ENCODE peak calls at places on chromosomes 5 and 9, in seven cellular contexts. D is A549, O is H1, M is HepG2, C is GM12878, Y is SK-N-SH, I is K562. S is an unnamed sample.

GRCh38 chr5:142439208-142439607 is 114.4 kb upstream of the SPRY4 start:
- DNase-seq in C (no peak), O (no peak), M (no peak), I (no peak), D (no peak), Y (no peak), S (no peak)

GRCh38 chr9:135330307-135330631 is 149.3 kb upstream of the PPP1R26 start:
- DNase-seq in D (no peak), O (no peak), Y (peak; percentile 45), M (no peak), I (no peak), C (no peak), S (no peak)

GRCh38 chr9:76725885-76726284 is 38.4 kb upstream of the PCA3 start:
- DNase-seq in C (no peak), O (no peak), I (no peak), Y (no peak), D (no peak), M (no peak), S (no peak)

GRCh38 chr9:36818965-36819870 is 214.8 kb downstream of the PAX5 start:
- DNase-seq in I (no peak), O (no peak), M (no peak), D (no peak), C (no peak), Y (peak; percentile 58), S (no peak)

GRCh38 chr9:5817776-5818336 is 15.1 kb downstream of the ERMP1 start:
- DNase-seq in C (no peak), Y (no peak), D (no peak), M (peak; percentile 38), I (no peak), O (no peak), S (peak; percentile 73)

GRCh38 chr5:55363861-55364260 is 56.1 kb downstream of the MTREX start:
- DNase-seq in C (no peak), Y (no peak), I (no peak), M (no peak), D (no peak), O (no peak), S (peak; percentile 28)

GRCh38 chr5:150397749-150398431 is 14.8 kb downstream of the CD74 start:
- DNase-seq in C (no peak), I (no peak), Y (no peak), D (no peak), M (no peak), O (no peak), S (no peak)

GRCh38 chr9:135561391-135562234 is at the start of gene PAEP:
- DNase-seq in O (no peak), I (peak; percentile 30), Y (no peak), C (no peak), D (no peak), M (peak; percentile 56), S (no peak)

GRCh38 chr9:35680331-35681105 is 6.8 kb downstream of the CA9 start:
- DNase-seq in C (no peak), D (no peak), M (no peak), I (no peak), O (no peak), Y (no peak), S (peak; percentile 78)

GRCh38 chr5:113617191-113617796 is 103.8 kb downstream of the YTHDC2 start:
- DNase-seq in I (no peak), D (no peak), C (no peak), Y (no peak), M (no peak), O (no peak), S (no peak)

GRCh38 chr9:94656190-94656589 is 16.9 kb upstream of the FBP1 start:
- DNase-seq in M (no peak), O (no peak), I (no peak), C (peak; percentile 79), Y (no peak), D (no peak), S (no peak)

DNA sequence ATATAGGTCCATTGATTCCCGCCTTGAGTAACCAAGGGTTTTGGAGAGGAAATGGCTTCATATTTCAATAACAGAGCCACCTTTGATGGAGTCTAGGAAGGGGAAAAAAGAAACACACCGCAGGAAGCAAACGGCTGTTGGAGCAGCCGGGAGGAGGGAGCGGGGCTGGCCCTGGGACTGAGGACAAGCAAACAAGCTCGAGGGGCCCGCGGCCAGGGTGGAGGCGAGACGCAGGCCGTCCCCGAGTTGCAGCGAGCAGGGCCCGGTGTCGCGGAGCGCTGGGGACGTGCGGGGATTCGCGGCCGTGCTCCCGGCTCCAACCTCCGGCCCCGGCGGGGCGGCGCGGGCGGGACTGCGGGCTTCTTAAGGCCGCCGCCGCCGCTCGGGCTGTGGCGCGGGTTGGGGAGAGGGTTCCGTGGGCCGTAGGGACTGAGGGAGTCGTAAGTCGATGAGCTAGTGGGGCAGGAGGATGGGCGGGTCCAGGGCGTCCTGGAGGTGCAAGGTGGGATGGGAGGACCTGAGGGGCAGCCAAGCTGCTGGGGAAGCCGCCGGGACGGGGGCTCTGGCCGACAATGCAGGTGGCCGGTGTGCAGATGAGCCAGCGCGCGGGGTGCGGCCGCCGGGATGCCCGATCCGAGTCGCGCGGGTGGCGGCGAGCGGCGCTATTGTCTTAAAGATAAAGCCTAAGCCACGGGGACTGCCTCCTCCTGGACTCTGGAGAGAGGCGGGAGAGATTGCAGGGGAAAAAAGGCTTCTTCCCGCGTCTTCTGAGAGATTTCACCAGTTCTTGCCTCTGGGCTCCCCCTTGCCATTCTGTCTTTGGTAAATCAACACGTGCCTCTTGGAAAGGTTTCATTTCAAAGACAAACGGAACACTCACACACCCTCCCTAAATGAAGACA is 1.5 kb upstream of the HAPLN1 start:
- DNase-seq in I (no peak), D (peak; percentile 67), C (no peak), O (peak; percentile 53), Y (peak; percentile 85), M (peak; percentile 20), S (peak; percentile 63)
- TF ChIP-seq RFX5 in I (no peak), D (no peak), C (no peak), O (no peak), Y (no peak), M (no peak), S (no peak)

GRCh38 chr5:77103457-77103856 is 16.4 kb upstream of the ZBED3 start:
- DNase-seq in I (no peak), O (no peak), Y (no peak), C (no peak), M (no peak), D (no peak), S (no peak)
- TF ChIP-seq RFX5 in I (no peak), O (no peak), Y (no peak), C (no peak), M (no peak), D (no peak), S (no peak)

GRCh38 chr5:154101184-154101583 is 62.4 kb downstream of the MFAP3 start:
- DNase-seq in D (no peak), C (no peak), O (no peak), I (no peak), Y (no peak), M (no peak), S (no peak)

GRCh38 chr5:154107729-154108128 is 69.0 kb downstream of the MFAP3 start:
- DNase-seq in Y (no peak), C (no peak), I (no peak), D (no peak), M (no peak), O (peak; percentile 15), S (no peak)

GRCh38 chr5:154107010-154107409 is 68.2 kb downstream of the MFAP3 start:
- DNase-seq in D (no peak), I (no peak), M (no peak), Y (no peak), C (no peak), O (no peak), S (no peak)

GRCh38 chr5:154098465-154098864 is 59.7 kb downstream of the MFAP3 start:
- DNase-seq in M (no peak), D (no peak), I (no peak), O (no peak), C (no peak), Y (no peak), S (no peak)

DNA sequence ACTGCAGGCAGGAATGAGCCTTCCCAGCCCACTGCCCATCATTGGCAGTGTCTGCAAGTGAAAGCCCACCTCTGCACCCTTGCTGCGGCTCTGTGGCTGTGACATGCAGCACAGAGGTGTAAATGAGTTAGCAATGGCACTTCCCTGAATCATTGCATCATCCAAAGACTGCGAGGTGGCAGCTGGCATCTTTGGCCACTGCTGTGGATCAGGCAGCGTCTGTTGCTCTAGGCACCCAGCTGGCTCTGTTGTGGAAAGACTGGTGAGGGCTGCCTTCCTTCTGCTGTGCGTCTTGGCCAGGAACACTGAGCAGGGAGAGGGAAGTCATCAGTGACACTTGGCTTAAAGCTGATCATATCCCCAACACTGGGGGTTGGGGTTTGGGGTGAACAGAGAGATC is 64.5 kb downstream of the MFAP3 start:
- DNase-seq in D (no peak), I (no peak), C (no peak), M (no peak), Y (no peak), O (no peak), S (no peak)
- TF ChIP-seq RFX5 in D (no peak), I (no peak), C (no peak), M (no peak), Y (no peak), O (no peak), S (no peak)

GRCh38 chr5:53031695-53032096 is 42.5 kb downstream of the ITGA2 start:
- DNase-seq in D (peak; percentile 49), Y (peak; percentile 7), I (no peak), C (no peak), O (no peak), M (peak; percentile 89), S (peak; percentile 98)
- TF ChIP-seq RFX5 in D (no peak), Y (no peak), I (no peak), C (no peak), O (no peak), M (no peak), S (no peak)

DNA sequence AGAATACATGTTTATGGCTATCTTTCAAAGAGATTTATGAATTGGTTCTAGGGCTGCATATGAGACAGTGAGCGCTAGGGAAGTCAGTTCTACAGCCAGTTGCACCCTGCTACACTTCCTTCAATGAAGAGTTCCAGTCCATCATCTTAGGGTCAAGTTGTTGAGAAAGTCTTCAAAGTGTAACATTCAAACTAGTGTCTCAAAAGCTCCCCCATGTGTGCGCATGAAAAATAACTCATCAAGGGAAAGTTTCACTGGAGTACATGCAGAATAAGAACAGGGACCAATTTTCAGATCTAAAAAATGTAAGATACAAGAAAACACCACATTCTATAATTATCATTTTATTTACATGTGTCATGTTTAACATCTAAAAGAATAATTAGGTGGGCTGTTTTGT is 317.2 kb downstream of the DEPDC1B start:
- DNase-seq in M (no peak), I (no peak), O (no peak), Y (peak; percentile 16), D (peak; percentile 24), C (peak; percentile 40), S (peak; percentile 20)
- TF ChIP-seq RFX5 in M (no peak), I (no peak), O (no peak), Y (no peak), D (no peak), C (no peak), S (no peak)

GRCh38 chr9:90684776-90685175 is 42.2 kb upstream of the DIRAS2 start:
- DNase-seq in D (no peak), C (no peak), M (no peak), I (no peak), O (no peak), Y (no peak), S (no peak)
- TF ChIP-seq RFX5 in D (no peak), C (no peak), M (no peak), I (no peak), O (no peak), Y (no peak), S (no peak)

GRCh38 chr5:180116441-180117377 is 45.1 kb upstream of the RNF130 start:
- DNase-seq in C (no peak), M (peak; percentile 24), D (peak; percentile 67), Y (peak; percentile 45), I (no peak), O (no peak), S (no peak)
- TF ChIP-seq RFX5 in C (no peak), M (no peak), D (no peak), Y (no peak), I (no peak), O (no peak), S (no peak)